ENCODE peak calls at places on chromosome 9, in five cellular contexts. W is CD4-positive, alpha-beta T cell; X is cardiac muscle cell; K is T-helper 1 cell; A is foreskin fibroblast. D is an unnamed sample.

GRCh38 chr9:122261469-122261881 is 3.2 kb downstream of the RBM18 start:
- DNase-seq in W (no peak), X (no peak), K (no peak), A (peak), D (no peak)

GRCh38 chr9:133967024-133967741 is 24.9 kb downstream of the VAV2 start:
- DNase-seq in W (no peak), X (no peak), K (no peak), A (no peak), D (no peak)

GRCh38 chr9:18890372-18890771 is 142.6 kb downstream of the SAXO1 start:
- DNase-seq in W (no peak), X (no peak), K (no peak), A (peak), D (no peak)

GRCh38 chr9:109254317-109254716 is 66.5 kb downstream of the EPB41L4B start:
- DNase-seq in W (no peak), X (no peak), K (no peak), A (peak), D (no peak)

GRCh38 chr9:138044485-138045383 is 167.2 kb downstream of the CACNA1B start:
- DNase-seq in W (no peak), X (no peak), K (no peak), A (no peak), D (no peak)

GRCh38 chr9:135088979-135089847 is 1.7 kb downstream of the OLFM1 start:
- DNase-seq in W (no peak), X (no peak), K (no peak), A (no peak), D (no peak)

GRCh38 chr9:137097761-137098462 is 11.1 kb downstream of the MAN1B1 start:
- DNase-seq in W (no peak), X (no peak), K (no peak), A (no peak), D (no peak)

GRCh38 chr9:28032178-28032532 is 458.9 kb upstream of the C9orf72 start:
- DNase-seq in W (no peak), X (no peak), K (no peak), A (no peak), D (no peak)

GRCh38 chr9:121059998-121060636 is 10.0 kb upstream of the C5 start:
- DNase-seq in W (peak), X (peak), K (no peak), A (peak), D (no peak)

GRCh38 chr9:135907446-135908333 is at the start of gene CAMSAP1:
- DNase-seq in W (peak), X (peak), K (peak), A (peak), D (peak)

GRCh38 chr9:96554801-96555566 is 64.7 kb downstream of the CDC14B start:
- DNase-seq in W (no peak), X (no peak), K (no peak), A (peak), D (no peak)

GRCh38 chr9:21434202-21435014 is 5.8 kb upstream of the IFNA1 start:
- DNase-seq in W (peak), X (peak), K (peak), A (peak), D (no peak)

GRCh38 chr9:69153707-69154521 is 20.2 kb upstream of the TJP2 start:
- DNase-seq in W (no peak), X (no peak), K (no peak), A (peak), D (no peak)

GRCh38 chr9:110918316-110919054 is 119.8 kb downstream of the LPAR1 start:
- DNase-seq in W (no peak), X (no peak), K (no peak), A (peak), D (no peak)

GRCh38 chr9:118640836-118641557 is 728.2 kb downstream of the BRINP1 start:
- DNase-seq in W (no peak), X (no peak), K (no peak), A (no peak), D (no peak)

GRCh38 chr9:33239922-33240321 is at the start of gene SPINK4:
- DNase-seq in W (no peak), X (peak), K (no peak), A (no peak), D (no peak)

GRCh38 chr9:101449071-101449721 is 13.6 kb upstream of the ALDOB start:
- DNase-seq in W (peak), X (peak), K (peak), A (peak), D (peak)

GRCh38 chr9:33225319-33226152 is 14.4 kb upstream of the SPINK4 start:
- DNase-seq in W (peak), X (peak), K (peak), A (peak), D (peak)

GRCh38 chr9:3912817-3913216 is 387.0 kb upstream of the RFX3 start:
- DNase-seq in W (no peak), X (no peak), K (no peak), A (peak), D (no peak)

GRCh38 chr9:4549751-4550295 is 59.6 kb downstream of the SLC1A1 start:
- DNase-seq in W (no peak), X (no peak), K (no peak), A (peak), D (no peak)

GRCh38 chr9:4762889-4763521 is 22.0 kb upstream of the AK3 start:
- DNase-seq in W (no peak), X (peak), K (no peak), A (peak), D (no peak)

GRCh38 chr9:75239176-75239575 is 150.9 kb downstream of the OSTF1 start:
- DNase-seq in W (no peak), X (no peak), K (no peak), A (peak), D (no peak)

GRCh38 chr9:109117856-109118801 is 1.6 kb downstream of the TMEM245 start:
- DNase-seq in W (peak), X (peak), K (peak), A (peak), D (peak)

GRCh38 chr9:28762167-28762566 is 1188.9 kb upstream of the C9orf72 start:
- DNase-seq in W (no peak), X (no peak), K (no peak), A (no peak), D (no peak)

GRCh38 chr9:10873999-10874398 is 261.2 kb upstream of the PTPRD start:
- DNase-seq in W (no peak), X (no peak), K (no peak), A (no peak), D (no peak)

GRCh38 chr9:89884356-89885083 is 279.7 kb downstream of the GADD45G start:
- DNase-seq in W (no peak), X (no peak), K (no peak), A (no peak), D (no peak)

GRCh38 chr9:110538169-110538568 is 41.4 kb downstream of the SVEP1 start:
- DNase-seq in W (no peak), X (no peak), K (no peak), A (peak), D (no peak)